ENCODE peak calls at places on chromosomes 13 and 19, in five cellular contexts. One of them, this sample, is unnamed.

GRCh38 chr13:104204177-104204576 is 1138.0 kb upstream of the SLC10A2 start:
- DNase-seq in breast epithelium: no peak
- DNase-seq in suprapubic skin: no peak
- DNase-seq in transverse colon: no peak
- DNase-seq in H1: no peak
- DNase-seq in this sample: no peak

GRCh38 chr13:42997381-42997780 is 5.3 kb upstream of the EPSTI1 start:
- DNase-seq in breast epithelium: no peak
- DNase-seq in suprapubic skin: no peak
- DNase-seq in transverse colon: no peak
- DNase-seq in H1: no peak
- DNase-seq in this sample: no peak

GRCh38 chr13:99416411-99417121 is 84.7 kb upstream of the TM9SF2 start:
- DNase-seq in breast epithelium: peak; percentile 27
- DNase-seq in suprapubic skin: peak; percentile 43
- DNase-seq in transverse colon: no peak
- DNase-seq in H1: no peak
- DNase-seq in this sample: peak; percentile 73

GRCh38 chr19:6318772-6319171 is 14.6 kb downstream of the ACER1 start:
- DNase-seq in breast epithelium: no peak
- DNase-seq in suprapubic skin: no peak
- DNase-seq in transverse colon: no peak
- DNase-seq in H1: no peak
- DNase-seq in this sample: no peak

GRCh38 chr13:111177081-111177711 is 62.1 kb downstream of the ARHGEF7 start:
- DNase-seq in breast epithelium: no peak
- DNase-seq in suprapubic skin: no peak
- DNase-seq in transverse colon: peak; percentile 53
- DNase-seq in H1: no peak
- DNase-seq in this sample: peak; percentile 88

GRCh38 chr13:77476456-77476855 is 59.0 kb upstream of the SCEL start:
- DNase-seq in breast epithelium: no peak
- DNase-seq in suprapubic skin: no peak
- DNase-seq in transverse colon: no peak
- DNase-seq in H1: no peak
- DNase-seq in this sample: no peak

GRCh38 chr19:1690570-1691307 is 38.3 kb upstream of the TCF3 start:
- DNase-seq in breast epithelium: no peak
- DNase-seq in suprapubic skin: no peak
- DNase-seq in transverse colon: peak; percentile 60
- DNase-seq in H1: peak; percentile 38
- DNase-seq in this sample: no peak

GRCh38 chr13:86757236-86757978 is 913.8 kb upstream of the SLITRK5 start:
- DNase-seq in breast epithelium: no peak
- DNase-seq in suprapubic skin: no peak
- DNase-seq in transverse colon: no peak
- DNase-seq in H1: peak; percentile 31
- DNase-seq in this sample: no peak

GRCh38 chr19:934865-935422 is 9.1 kb downstream of the ARID3A start:
- DNase-seq in breast epithelium: peak; percentile 95
- DNase-seq in suprapubic skin: peak; percentile 88
- DNase-seq in transverse colon: peak; percentile 86
- DNase-seq in H1: no peak
- DNase-seq in this sample: peak; percentile 94

GRCh38 chr19:23560051-23560450 is 127.0 kb downstream of the ZNF675 start:
- DNase-seq in breast epithelium: no peak
- DNase-seq in suprapubic skin: no peak
- DNase-seq in transverse colon: no peak
- DNase-seq in H1: no peak
- DNase-seq in this sample: no peak

GRCh38 chr19:18009412-18010066 is 1.6 kb downstream of the ARRDC2 start:
- DNase-seq in breast epithelium: no peak
- DNase-seq in suprapubic skin: no peak
- DNase-seq in transverse colon: no peak
- DNase-seq in H1: no peak
- DNase-seq in this sample: no peak

GRCh38 chr19:5178051-5178450 is 162.6 kb downstream of the PTPRS start:
- DNase-seq in breast epithelium: no peak
- DNase-seq in suprapubic skin: no peak
- DNase-seq in transverse colon: no peak
- DNase-seq in H1: no peak
- DNase-seq in this sample: no peak

DNA sequence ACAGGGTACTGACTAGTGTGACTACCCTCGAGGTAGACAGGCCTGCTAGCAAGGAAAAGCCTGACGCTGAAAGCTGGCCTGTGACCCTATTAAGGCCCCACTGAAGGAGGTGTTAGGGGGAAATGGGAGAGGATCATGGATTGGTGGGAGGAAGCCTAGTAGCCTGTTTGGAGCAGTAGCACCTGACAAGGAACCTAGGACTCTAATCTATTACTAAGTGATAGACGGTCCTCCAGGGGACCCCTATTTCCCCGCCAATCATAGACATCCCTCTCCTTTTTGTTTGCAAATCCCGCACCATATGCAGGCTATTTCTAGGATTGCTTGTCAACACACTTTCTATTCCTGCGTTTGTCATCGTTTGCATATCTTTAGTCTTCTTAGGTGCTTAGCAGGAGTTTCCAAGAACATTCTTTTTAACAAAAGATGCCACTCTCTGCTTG is 1338.8 kb upstream of the MIR17HG start:
- DNase-seq in breast epithelium: no peak
- DNase-seq in suprapubic skin: no peak
- DNase-seq in transverse colon: no peak
- DNase-seq in H1: peak; percentile 39
- DNase-seq in this sample: no peak
- H3K4me1 ChIP-seq in breast epithelium: no peaks in the 10 kb centered on the region
- H3K4me1 ChIP-seq in suprapubic skin: no peaks in the 10 kb centered on the region
- H3K4me1 ChIP-seq in transverse colon: no peaks in the 10 kb centered on the region
- H3K4me1 ChIP-seq in H1: no peaks in the 10 kb centered on the region
- H3K4me1 ChIP-seq in this sample: no peaks in the 10 kb centered on the region

GRCh38 chr13:96988441-96988840 is 5.8 kb downstream of the OXGR1 start:
- DNase-seq in breast epithelium: no peak
- DNase-seq in suprapubic skin: no peak
- DNase-seq in transverse colon: no peak
- DNase-seq in H1: no peak
- DNase-seq in this sample: no peak

GRCh38 chr13:96984061-96984508 is 10.2 kb downstream of the OXGR1 start:
- DNase-seq in breast epithelium: peak; percentile 67
- DNase-seq in suprapubic skin: no peak
- DNase-seq in transverse colon: peak; percentile 76
- DNase-seq in H1: no peak
- DNase-seq in this sample: peak; percentile 81

DNA sequence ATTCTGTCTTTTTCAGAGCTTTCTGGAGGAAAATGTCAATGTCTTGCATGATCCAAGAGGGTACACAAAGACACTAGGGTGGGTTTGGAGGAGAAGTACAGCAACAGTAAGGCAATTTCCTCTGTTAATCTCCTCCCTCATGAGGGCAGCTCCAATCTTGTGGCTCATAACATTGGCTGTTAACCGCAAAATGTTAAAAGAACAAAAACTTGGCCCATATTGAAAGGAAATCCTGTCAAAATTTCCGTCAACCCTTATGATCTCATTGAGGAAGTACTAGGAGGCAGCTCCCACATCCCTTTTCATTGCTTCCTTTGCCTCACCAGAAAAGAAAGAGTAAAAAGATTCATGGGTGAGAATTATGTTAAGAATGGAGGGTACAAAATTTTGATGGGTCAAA is 11.6 kb downstream of the OXGR1 start:
- DNase-seq in breast epithelium: no peak
- DNase-seq in suprapubic skin: no peak
- DNase-seq in transverse colon: no peak
- DNase-seq in H1: no peak
- DNase-seq in this sample: no peak
- TF ChIP-seq POLR2AphosphoS5 in breast epithelium: no peak
- TF ChIP-seq POLR2AphosphoS5 in suprapubic skin: no peak
- TF ChIP-seq POLR2AphosphoS5 in transverse colon: no peak
- TF ChIP-seq POLR2AphosphoS5 in H1: no peak
- TF ChIP-seq POLR2AphosphoS5 in this sample: no peak

GRCh38 chr19:3807131-3807480 is 20.9 kb upstream of the MATK start:
- DNase-seq in breast epithelium: no peak
- DNase-seq in suprapubic skin: no peak
- DNase-seq in transverse colon: no peak
- DNase-seq in H1: no peak
- DNase-seq in this sample: no peak
- TF ChIP-seq POLR2A in breast epithelium: no peak
- TF ChIP-seq POLR2A in suprapubic skin: no peak
- TF ChIP-seq POLR2A in transverse colon: no peak
- TF ChIP-seq POLR2A in H1: no peak
- TF ChIP-seq POLR2A in this sample: no peak

GRCh38 chr13:29491248-29491647 is 104.2 kb downstream of the SLC7A1 start:
- DNase-seq in breast epithelium: no peak
- DNase-seq in suprapubic skin: no peak
- DNase-seq in transverse colon: no peak
- DNase-seq in H1: no peak
- DNase-seq in this sample: no peak

GRCh38 chr13:29490561-29490960 is 104.9 kb downstream of the SLC7A1 start:
- DNase-seq in breast epithelium: no peak
- DNase-seq in suprapubic skin: no peak
- DNase-seq in transverse colon: no peak
- DNase-seq in H1: no peak
- DNase-seq in this sample: peak; percentile 51

GRCh38 chr13:29494520-29494919 is 101.0 kb downstream of the SLC7A1 start:
- DNase-seq in breast epithelium: no peak
- DNase-seq in suprapubic skin: no peak
- DNase-seq in transverse colon: no peak
- DNase-seq in H1: no peak
- DNase-seq in this sample: peak; percentile 77

GRCh38 chr13:29496241-29496712 is 99.2 kb downstream of the SLC7A1 start:
- DNase-seq in breast epithelium: no peak
- DNase-seq in suprapubic skin: no peak
- DNase-seq in transverse colon: no peak
- DNase-seq in H1: no peak
- DNase-seq in this sample: peak; percentile 82

DNA sequence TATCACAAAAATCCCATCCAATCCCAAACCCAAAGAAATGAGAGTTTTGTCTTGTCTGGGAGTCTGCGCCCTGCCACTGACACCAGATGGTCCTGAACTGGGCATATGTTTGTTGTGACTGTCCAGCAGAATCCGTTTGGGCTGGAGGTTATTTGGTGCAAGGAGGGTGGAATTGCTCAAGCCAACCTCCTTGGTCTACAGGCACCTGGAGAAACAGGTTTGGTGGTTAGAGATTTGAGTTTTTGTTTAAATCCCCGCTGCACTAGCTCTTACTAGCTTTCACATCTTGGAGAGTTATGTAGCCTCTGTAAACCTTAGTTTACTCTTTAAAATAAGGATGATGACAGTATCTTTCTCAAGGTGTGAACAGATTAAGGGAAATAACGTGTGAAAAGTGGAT is 101.7 kb downstream of the SLC7A1 start:
- DNase-seq in breast epithelium: no peak
- DNase-seq in suprapubic skin: no peak
- DNase-seq in transverse colon: no peak
- DNase-seq in H1: no peak
- DNase-seq in this sample: no peak
- H3K4me1 ChIP-seq in breast epithelium: no peaks in the 10 kb centered on the region
- H3K4me1 ChIP-seq in suprapubic skin: peaks cover 12% of the 10 kb centered on the region
- H3K4me1 ChIP-seq in transverse colon: no peaks in the 10 kb centered on the region
- H3K4me1 ChIP-seq in H1: no peaks in the 10 kb centered on the region
- H3K4me1 ChIP-seq in this sample: peaks cover 20% of the 10 kb centered on the region

DNA sequence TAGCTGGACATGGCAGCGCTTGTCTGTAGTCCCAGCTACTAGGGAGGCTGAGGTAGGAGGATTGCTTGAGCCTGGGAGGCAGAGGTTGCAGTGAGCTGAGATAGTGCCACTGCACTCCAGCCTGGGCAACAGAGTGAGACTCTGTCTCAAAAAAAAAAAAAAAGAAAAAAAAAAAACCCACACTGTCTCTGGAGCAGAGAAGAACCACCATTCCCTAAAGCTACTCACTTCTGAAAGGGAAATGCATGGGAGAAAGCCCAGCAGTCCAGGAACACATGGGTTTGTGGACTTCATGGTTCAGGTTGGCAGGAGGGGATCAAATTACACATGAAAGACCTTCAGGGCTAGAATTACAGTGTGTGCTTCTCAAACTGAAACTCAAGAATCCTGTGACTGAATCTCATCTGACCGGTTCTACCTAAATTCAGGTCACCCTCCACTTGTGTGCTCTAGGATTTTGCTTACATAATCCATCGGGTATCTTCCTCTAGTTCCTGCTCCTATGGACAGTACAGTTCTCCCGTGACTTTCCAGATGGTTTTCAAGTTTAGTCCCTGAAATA is 30.2 kb upstream of the CPB2 start:
- DNase-seq in breast epithelium: no peak
- DNase-seq in suprapubic skin: no peak
- DNase-seq in transverse colon: no peak
- DNase-seq in H1: no peak
- DNase-seq in this sample: no peak
- TF ChIP-seq POLR2AphosphoS5 in breast epithelium: peak; percentile 40
- TF ChIP-seq POLR2AphosphoS5 in suprapubic skin: no peak
- TF ChIP-seq POLR2AphosphoS5 in transverse colon: no peak
- TF ChIP-seq POLR2AphosphoS5 in H1: no peak
- TF ChIP-seq POLR2AphosphoS5 in this sample: no peak

GRCh38 chr19:12140545-12141404 is 625 bp upstream of the ZNF20 start:
- DNase-seq in breast epithelium: peak; percentile 91
- DNase-seq in suprapubic skin: peak; percentile 92
- DNase-seq in transverse colon: peak; percentile 93
- DNase-seq in H1: peak; percentile 70
- DNase-seq in this sample: peak; percentile 95
- TF ChIP-seq POLR2A in breast epithelium: no peak
- TF ChIP-seq POLR2A in suprapubic skin: no peak
- TF ChIP-seq POLR2A in transverse colon: no peak
- TF ChIP-seq POLR2A in H1: no peak
- TF ChIP-seq POLR2A in this sample: no peak

GRCh38 chr13:62611343-62611742 is 1195.7 kb upstream of the PCDH20 start:
- DNase-seq in breast epithelium: no peak
- DNase-seq in suprapubic skin: no peak
- DNase-seq in transverse colon: no peak
- DNase-seq in H1: no peak
- DNase-seq in this sample: no peak

DNA sequence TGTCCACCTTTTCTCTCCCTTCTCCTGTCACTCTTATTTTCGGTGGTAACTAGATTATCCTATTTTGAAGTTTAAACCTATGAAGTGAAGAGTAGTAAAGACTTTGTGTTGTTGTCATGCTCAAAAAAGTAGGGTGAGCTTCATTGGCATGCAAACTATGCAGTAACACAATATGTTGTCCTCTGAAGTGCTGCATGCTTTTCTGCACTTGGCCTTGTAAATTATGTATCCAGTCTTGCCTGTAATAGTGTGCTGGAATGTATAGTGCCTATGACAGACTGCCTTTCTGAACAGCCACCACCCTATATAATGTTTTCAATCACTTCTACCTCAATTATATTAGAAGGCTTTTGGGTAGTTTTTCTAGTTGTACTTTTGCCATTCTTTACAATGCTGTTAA is 1198.2 kb upstream of the PCDH20 start:
- DNase-seq in breast epithelium: no peak
- DNase-seq in suprapubic skin: no peak
- DNase-seq in transverse colon: no peak
- DNase-seq in H1: no peak
- DNase-seq in this sample: no peak
- H3K4me1 ChIP-seq in breast epithelium: no peaks in the 10 kb centered on the region
- H3K4me1 ChIP-seq in suprapubic skin: no peaks in the 10 kb centered on the region
- H3K4me1 ChIP-seq in transverse colon: no peaks in the 10 kb centered on the region
- H3K4me1 ChIP-seq in H1: no peaks in the 10 kb centered on the region
- H3K4me1 ChIP-seq in this sample: no peaks in the 10 kb centered on the region